ENCODE peak calls at places on chromosome 9, in four cellular contexts. One of them, this sample, is unnamed.

GRCh38 chr9:123375725-123376132 is 19.7 kb downstream of the CRB2 start:
- DNase-seq in suprapubic skin: no peak
- DNase-seq in uterus: peak; percentile 80
- DNase-seq in K562: peak; percentile 83
- DNase-seq in this sample: no peak

GRCh38 chr9:107922246-107922645 is 432.7 kb upstream of the KLF4 start:
- DNase-seq in suprapubic skin: no peak
- DNase-seq in uterus: no peak
- DNase-seq in K562: no peak
- DNase-seq in this sample: no peak

GRCh38 chr9:123335227-123335985 is 20.6 kb upstream of the CRB2 start:
- DNase-seq in suprapubic skin: no peak
- DNase-seq in uterus: no peak
- DNase-seq in K562: no peak
- DNase-seq in this sample: no peak

GRCh38 chr9:121478816-121479676 is 20.6 kb downstream of the GGTA1 start:
- DNase-seq in suprapubic skin: no peak
- DNase-seq in uterus: no peak
- DNase-seq in K562: no peak
- DNase-seq in this sample: no peak

GRCh38 chr9:126514037-126514821 is 99.5 kb upstream of the LMX1B start:
- DNase-seq in suprapubic skin: peak; percentile 75
- DNase-seq in uterus: peak; percentile 61
- DNase-seq in K562: peak; percentile 97
- DNase-seq in this sample: peak; percentile 83

GRCh38 chr9:7185612-7186011 is 427.8 kb downstream of the KDM4C start:
- DNase-seq in suprapubic skin: no peak
- DNase-seq in uterus: no peak
- DNase-seq in K562: no peak
- DNase-seq in this sample: peak; percentile 36

GRCh38 chr9:113775714-113776113 is 100.4 kb upstream of the ZNF618 start:
- DNase-seq in suprapubic skin: no peak
- DNase-seq in uterus: no peak
- DNase-seq in K562: no peak
- DNase-seq in this sample: no peak

GRCh38 chr9:18516514-18516913 is 42.6 kb downstream of the ADAMTSL1 start:
- DNase-seq in suprapubic skin: no peak
- DNase-seq in uterus: no peak
- DNase-seq in K562: no peak
- DNase-seq in this sample: no peak

GRCh38 chr9:130664191-130665028 is at the start of gene PRDM12:
- DNase-seq in suprapubic skin: no peak
- DNase-seq in uterus: no peak
- DNase-seq in K562: no peak
- DNase-seq in this sample: no peak

GRCh38 chr9:113164536-113165300 is 13.9 kb downstream of the SLC31A2 start:
- DNase-seq in suprapubic skin: no peak
- DNase-seq in uterus: peak; percentile 50
- DNase-seq in K562: no peak
- DNase-seq in this sample: no peak

GRCh38 chr9:97668485-97668884 is 28.7 kb downstream of the XPA start:
- DNase-seq in suprapubic skin: no peak
- DNase-seq in uterus: no peak
- DNase-seq in K562: no peak
- DNase-seq in this sample: no peak

GRCh38 chr9:131270171-131271015 is 5.9 kb downstream of the FAM78A start:
- DNase-seq in suprapubic skin: no peak
- DNase-seq in uterus: no peak
- DNase-seq in K562: peak; percentile 94
- DNase-seq in this sample: peak; percentile 92

GRCh38 chr9:94082956-94083355 is 1.3 kb upstream of the PTPDC1 start:
- DNase-seq in suprapubic skin: no peak
- DNase-seq in uterus: no peak
- DNase-seq in K562: no peak
- DNase-seq in this sample: no peak

GRCh38 chr9:38396371-38396671 is 3.8 kb downstream of the ALDH1B1 start:
- DNase-seq in suprapubic skin: no peak
- DNase-seq in uterus: no peak
- DNase-seq in K562: no peak
- DNase-seq in this sample: no peak

GRCh38 chr9:74577956-74578355 is 80.8 kb downstream of the RORB start:
- DNase-seq in suprapubic skin: no peak
- DNase-seq in uterus: no peak
- DNase-seq in K562: no peak
- DNase-seq in this sample: no peak

GRCh38 chr9:15221746-15222145 is 85.3 kb downstream of the TTC39B start:
- DNase-seq in suprapubic skin: no peak
- DNase-seq in uterus: no peak
- DNase-seq in K562: no peak
- DNase-seq in this sample: no peak

GRCh38 chr9:108521063-108521462 is 334.7 kb downstream of the ACTL7B start:
- DNase-seq in suprapubic skin: no peak
- DNase-seq in uterus: no peak
- DNase-seq in K562: no peak
- DNase-seq in this sample: no peak

GRCh38 chr9:132575811-132576210 is 6.6 kb upstream of the BARHL1 start:
- DNase-seq in suprapubic skin: no peak
- DNase-seq in uterus: no peak
- DNase-seq in K562: no peak
- DNase-seq in this sample: no peak

GRCh38 chr9:72362680-72363139 is 2.3 kb downstream of the ZFAND5 start:
- DNase-seq in suprapubic skin: no peak
- DNase-seq in uterus: peak; percentile 39
- DNase-seq in K562: no peak
- DNase-seq in this sample: peak; percentile 91
- TF ChIP-seq POLR2A in suprapubic skin: peak; percentile 34
- TF ChIP-seq POLR2A in uterus: peak; percentile 59
- TF ChIP-seq POLR2A in K562: no peak
- TF ChIP-seq POLR2A in this sample: no peak

DNA sequence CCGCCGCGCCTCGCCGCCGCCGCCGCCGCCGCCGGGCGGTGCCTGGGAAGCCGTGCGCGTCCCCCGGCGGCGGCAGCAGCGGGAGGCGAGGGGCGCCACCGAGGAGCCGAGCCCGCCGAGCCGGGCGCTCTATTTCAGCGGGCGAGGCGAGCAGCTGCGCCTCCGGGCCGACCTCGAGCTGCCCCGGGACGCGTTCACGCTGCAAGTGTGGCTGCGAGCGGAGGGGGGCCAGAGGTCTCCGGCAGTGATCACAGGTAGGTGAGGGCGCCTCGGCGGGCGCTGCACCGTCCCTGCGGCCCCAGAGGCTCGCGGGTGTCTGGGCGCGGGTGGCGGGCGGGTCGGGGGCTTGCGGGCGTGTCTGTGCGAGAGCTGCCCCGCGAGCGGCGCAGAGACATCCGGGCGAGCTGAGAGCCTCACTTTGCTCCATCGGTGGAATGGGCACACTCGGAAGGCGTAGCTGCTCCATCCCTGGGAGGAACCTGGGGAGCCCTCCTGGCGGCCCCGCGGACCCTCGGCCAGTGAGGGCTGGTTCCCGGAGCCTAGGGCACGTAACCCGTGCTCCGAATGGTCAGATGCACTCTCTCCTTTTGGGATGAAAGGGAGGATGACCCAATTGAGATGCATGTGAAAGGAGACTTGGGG is 864 bp downstream of the PAPPA start:
- DNase-seq in suprapubic skin: no peak
- DNase-seq in uterus: peak; percentile 36
- DNase-seq in K562: no peak
- DNase-seq in this sample: no peak
- TF ChIP-seq CTCF in suprapubic skin: no peak
- TF ChIP-seq CTCF in uterus: no peak
- TF ChIP-seq CTCF in K562: no peak
- TF ChIP-seq CTCF in this sample: no peak

DNA sequence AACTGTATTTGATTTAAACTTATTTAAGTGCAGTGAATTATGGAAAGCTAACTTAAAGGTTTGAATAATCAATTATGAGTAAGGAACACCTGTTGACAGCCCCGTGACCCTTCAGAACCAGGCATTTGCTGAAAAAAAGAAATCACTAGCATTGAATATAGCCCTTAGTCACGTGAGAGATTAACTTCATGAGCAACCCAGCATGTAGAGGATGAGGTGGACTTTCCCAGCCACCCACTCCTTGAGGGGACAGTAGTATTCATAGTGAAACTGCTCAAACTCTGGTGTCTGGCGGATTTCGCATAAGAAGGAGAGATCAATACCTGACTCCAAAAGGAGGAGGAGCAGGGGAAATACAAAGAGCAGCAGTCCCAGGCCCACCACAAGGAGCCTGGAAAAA is 184.8 kb upstream of the RASEF start:
- DNase-seq in suprapubic skin: no peak
- DNase-seq in uterus: no peak
- DNase-seq in K562: no peak
- DNase-seq in this sample: no peak
- TF ChIP-seq POLR2A in suprapubic skin: no peak
- TF ChIP-seq POLR2A in uterus: no peak
- TF ChIP-seq POLR2A in K562: no peak
- TF ChIP-seq POLR2A in this sample: no peak

DNA sequence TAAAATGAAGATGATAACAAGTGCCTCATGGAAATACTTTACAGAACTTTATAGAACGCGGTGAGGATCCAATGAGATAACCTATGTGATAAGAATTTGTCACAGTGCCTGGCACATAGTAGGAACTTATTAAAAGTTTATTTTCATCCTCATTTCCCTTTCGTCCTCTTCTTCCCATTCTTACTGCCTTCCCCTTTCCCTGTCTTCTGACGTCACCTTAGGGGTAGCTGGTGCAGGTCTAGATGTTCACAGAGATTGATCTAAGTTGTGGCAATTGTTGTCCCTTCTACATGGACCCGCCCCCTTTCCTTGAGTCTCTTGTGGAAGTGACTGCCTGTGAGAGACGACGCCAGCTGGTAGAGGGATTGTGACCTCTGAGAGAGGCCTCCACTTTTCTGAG is 46.5 kb upstream of the NTRK2 start:
- DNase-seq in suprapubic skin: no peak
- DNase-seq in uterus: no peak
- DNase-seq in K562: no peak
- DNase-seq in this sample: no peak
- TF ChIP-seq CTCF in suprapubic skin: no peak
- TF ChIP-seq CTCF in uterus: no peak
- TF ChIP-seq CTCF in K562: no peak
- TF ChIP-seq CTCF in this sample: no peak